ENCODE peak calls at places on chromosomes 13 and 19, in five cellular contexts. One of them, this sample, is unnamed.
A peak's percentile ranks its signal among the peaks of the same experiment; 100 is the strongest.

GRCh38 chr13:83895994-83896580 is 13.8 kb upstream of the SLITRK1 start:
- DNase-seq in ovary: no peak
- DNase-seq in upper lobe of left lung: no peak
- DNase-seq in SK-N-SH: no peak
- DNase-seq in suprapubic skin: no peak
- DNase-seq in this sample: no peak

GRCh38 chr19:4916292-4917082 is 7.2 kb downstream of the UHRF1 start:
- DNase-seq in suprapubic skin: no peak
- DNase-seq in SK-N-SH: no peak
- DNase-seq in upper lobe of left lung: peak; percentile 85
- DNase-seq in ovary: no peak
- DNase-seq in this sample: no peak

GRCh38 chr19:5996598-5997320 is 18.8 kb upstream of the RANBP3 start:
- DNase-seq in suprapubic skin: no peak
- DNase-seq in ovary: peak; percentile 82
- DNase-seq in upper lobe of left lung: no peak
- DNase-seq in SK-N-SH: no peak
- DNase-seq in this sample: no peak

GRCh38 chr19:15587663-15588062 is 27.4 kb upstream of the CYP4F8 start:
- DNase-seq in upper lobe of left lung: no peak
- DNase-seq in SK-N-SH: no peak
- DNase-seq in suprapubic skin: peak; percentile 45
- DNase-seq in ovary: no peak
- DNase-seq in this sample: no peak

GRCh38 chr19:23145617-23146415 is 29.0 kb downstream of the ZNF730 start:
- DNase-seq in suprapubic skin: no peak
- DNase-seq in ovary: no peak
- DNase-seq in upper lobe of left lung: no peak
- DNase-seq in SK-N-SH: no peak
- DNase-seq in this sample: no peak

GRCh38 chr19:42270346-42271044 is 1.4 kb downstream of the CIC start:
- DNase-seq in ovary: peak; percentile 74
- DNase-seq in SK-N-SH: peak; percentile 49
- DNase-seq in suprapubic skin: peak; percentile 82
- DNase-seq in upper lobe of left lung: peak; percentile 79
- DNase-seq in this sample: peak; percentile 92

GRCh38 chr13:114161644-114162532 is 17.2 kb upstream of the CFAP97D2 start:
- DNase-seq in upper lobe of left lung: no peak
- DNase-seq in SK-N-SH: no peak
- DNase-seq in ovary: peak; percentile 64
- DNase-seq in suprapubic skin: no peak
- DNase-seq in this sample: no peak

GRCh38 chr13:58919551-58919950 is 1244.2 kb downstream of the DIAPH3 start:
- DNase-seq in suprapubic skin: no peak
- DNase-seq in upper lobe of left lung: no peak
- DNase-seq in SK-N-SH: no peak
- DNase-seq in ovary: no peak
- DNase-seq in this sample: no peak

GRCh38 chr13:43783820-43784219 is 3.0 kb downstream of the ENOX1 start:
- DNase-seq in SK-N-SH: peak; percentile 56
- DNase-seq in suprapubic skin: no peak
- DNase-seq in ovary: no peak
- DNase-seq in upper lobe of left lung: no peak
- DNase-seq in this sample: no peak

GRCh38 chr13:32811297-32811800 is 204.9 kb upstream of the KL start:
- DNase-seq in suprapubic skin: no peak
- DNase-seq in ovary: no peak
- DNase-seq in upper lobe of left lung: no peak
- DNase-seq in SK-N-SH: no peak
- DNase-seq in this sample: no peak

GRCh38 chr13:66200555-66200954 is 1029.6 kb downstream of the PCDH9 start:
- DNase-seq in suprapubic skin: no peak
- DNase-seq in ovary: no peak
- DNase-seq in upper lobe of left lung: no peak
- DNase-seq in SK-N-SH: no peak
- DNase-seq in this sample: no peak

GRCh38 chr19:28469544-28469943 is 743.4 kb downstream of the UQCRFS1 start:
- DNase-seq in upper lobe of left lung: no peak
- DNase-seq in suprapubic skin: no peak
- DNase-seq in ovary: no peak
- DNase-seq in SK-N-SH: no peak
- DNase-seq in this sample: no peak

GRCh38 chr13:110593430-110594130 is 21.8 kb upstream of the NAXD start:
- DNase-seq in upper lobe of left lung: no peak
- DNase-seq in SK-N-SH: peak; percentile 80
- DNase-seq in ovary: no peak
- DNase-seq in suprapubic skin: no peak
- DNase-seq in this sample: no peak

GRCh38 chr19:50980203-50980602 is 3.5 kb downstream of the KLK7 start:
- DNase-seq in upper lobe of left lung: no peak
- DNase-seq in suprapubic skin: no peak
- DNase-seq in SK-N-SH: no peak
- DNase-seq in ovary: no peak
- DNase-seq in this sample: peak; percentile 45

GRCh38 chr19:48780684-48781391 is 25.5 kb downstream of the FGF21 start:
- DNase-seq in upper lobe of left lung: no peak
- DNase-seq in suprapubic skin: no peak
- DNase-seq in SK-N-SH: no peak
- DNase-seq in ovary: peak; percentile 49
- DNase-seq in this sample: no peak

GRCh38 chr13:113653264-113654174 is 4.5 kb downstream of the ATP4B start:
- DNase-seq in ovary: peak; percentile 30
- DNase-seq in suprapubic skin: peak; percentile 48
- DNase-seq in upper lobe of left lung: peak; percentile 60
- DNase-seq in SK-N-SH: peak; percentile 61
- DNase-seq in this sample: peak; percentile 43

GRCh38 chr13:93226623-93227279 is at the start of gene GPC6:
- DNase-seq in upper lobe of left lung: peak; percentile 77
- DNase-seq in ovary: no peak
- DNase-seq in suprapubic skin: no peak
- DNase-seq in SK-N-SH: peak; percentile 80
- DNase-seq in this sample: peak; percentile 78

GRCh38 chr13:109776575-109776974 is 9.8 kb downstream of the IRS2 start:
- DNase-seq in ovary: no peak
- DNase-seq in SK-N-SH: no peak
- DNase-seq in suprapubic skin: no peak
- DNase-seq in upper lobe of left lung: no peak
- DNase-seq in this sample: no peak

GRCh38 chr13:19864018-19864338 is 529 bp upstream of the ZMYM5 start:
- DNase-seq in ovary: peak; percentile 88
- DNase-seq in upper lobe of left lung: peak; percentile 95
- DNase-seq in SK-N-SH: peak; percentile 75
- DNase-seq in suprapubic skin: peak; percentile 88
- DNase-seq in this sample: peak; percentile 83

GRCh38 chr19:31154021-31154420 is 195.2 kb downstream of the TSHZ3 start:
- DNase-seq in suprapubic skin: no peak
- DNase-seq in upper lobe of left lung: no peak
- DNase-seq in ovary: no peak
- DNase-seq in SK-N-SH: no peak
- DNase-seq in this sample: no peak

GRCh38 chr19:44653977-44654784 is 10.5 kb downstream of the PVR start:
- DNase-seq in ovary: peak; percentile 66
- DNase-seq in SK-N-SH: no peak
- DNase-seq in suprapubic skin: no peak
- DNase-seq in upper lobe of left lung: no peak
- DNase-seq in this sample: peak; percentile 77

GRCh38 chr13:43428545-43429287 is 358.1 kb downstream of the ENOX1 start:
- DNase-seq in upper lobe of left lung: no peak
- DNase-seq in SK-N-SH: no peak
- DNase-seq in suprapubic skin: no peak
- DNase-seq in ovary: no peak
- DNase-seq in this sample: no peak

GRCh38 chr13:23450340-23451046 is 17.0 kb upstream of the SACS start:
- DNase-seq in upper lobe of left lung: no peak
- DNase-seq in suprapubic skin: no peak
- DNase-seq in SK-N-SH: peak; percentile 74
- DNase-seq in ovary: no peak
- DNase-seq in this sample: no peak

GRCh38 chr19:3572855-3573161 is at the start of gene HMG20B:
- DNase-seq in ovary: no peak
- DNase-seq in suprapubic skin: no peak
- DNase-seq in SK-N-SH: no peak
- DNase-seq in upper lobe of left lung: no peak
- DNase-seq in this sample: no peak

GRCh38 chr19:708154-709141 is at the start of gene PALM:
- DNase-seq in upper lobe of left lung: peak; percentile 88
- DNase-seq in suprapubic skin: no peak
- DNase-seq in ovary: peak; percentile 74
- DNase-seq in SK-N-SH: peak; percentile 90
- DNase-seq in this sample: peak; percentile 74

GRCh38 chr13:112891477-112892401 is 77.3 kb upstream of the MCF2L start:
- DNase-seq in ovary: no peak
- DNase-seq in SK-N-SH: no peak
- DNase-seq in suprapubic skin: no peak
- DNase-seq in upper lobe of left lung: peak; percentile 76
- DNase-seq in this sample: no peak

GRCh38 chr19:31890230-31890629 is 455.2 kb upstream of the ZNF507 start:
- DNase-seq in SK-N-SH: no peak
- DNase-seq in suprapubic skin: no peak
- DNase-seq in ovary: peak; percentile 88
- DNase-seq in upper lobe of left lung: no peak
- DNase-seq in this sample: no peak

GRCh38 chr19:46844067-46844489 is 6.6 kb downstream of the AP2S1 start:
- DNase-seq in suprapubic skin: no peak
- DNase-seq in upper lobe of left lung: no peak
- DNase-seq in ovary: no peak
- DNase-seq in SK-N-SH: no peak
- DNase-seq in this sample: no peak

GRCh38 chr13:39209731-39210633 is 171.7 kb downstream of the NHLRC3 start:
- DNase-seq in SK-N-SH: no peak
- DNase-seq in upper lobe of left lung: no peak
- DNase-seq in ovary: no peak
- DNase-seq in suprapubic skin: no peak
- DNase-seq in this sample: no peak

GRCh38 chr13:27281420-27281819 is 10.8 kb downstream of the RASL11A start:
- DNase-seq in ovary: no peak
- DNase-seq in suprapubic skin: no peak
- DNase-seq in SK-N-SH: no peak
- DNase-seq in upper lobe of left lung: no peak
- DNase-seq in this sample: no peak

GRCh38 chr19:35577918-35578317 is 8.1 kb upstream of the PMIS2 start:
- DNase-seq in upper lobe of left lung: no peak
- DNase-seq in SK-N-SH: no peak
- DNase-seq in suprapubic skin: no peak
- DNase-seq in ovary: no peak
- DNase-seq in this sample: no peak

GRCh38 chr19:52735734-52736133 is 890 bp upstream of the ZNF611 start:
- DNase-seq in SK-N-SH: no peak
- DNase-seq in suprapubic skin: no peak
- DNase-seq in ovary: peak; percentile 64
- DNase-seq in upper lobe of left lung: peak; percentile 70
- DNase-seq in this sample: peak; percentile 85

GRCh38 chr19:5914946-5915781 is 1.1 kb downstream of the CAPS start:
- DNase-seq in SK-N-SH: no peak
- DNase-seq in ovary: no peak
- DNase-seq in suprapubic skin: no peak
- DNase-seq in upper lobe of left lung: peak; percentile 77
- DNase-seq in this sample: no peak

GRCh38 chr13:109274188-109274821 is 512.1 kb downstream of the IRS2 start:
- DNase-seq in suprapubic skin: no peak
- DNase-seq in SK-N-SH: no peak
- DNase-seq in upper lobe of left lung: no peak
- DNase-seq in ovary: no peak
- DNase-seq in this sample: no peak

GRCh38 chr13:85170372-85170771 is 628.8 kb downstream of the SLITRK6 start:
- DNase-seq in ovary: no peak
- DNase-seq in SK-N-SH: no peak
- DNase-seq in upper lobe of left lung: no peak
- DNase-seq in suprapubic skin: no peak
- DNase-seq in this sample: no peak

GRCh38 chr19:38224014-38224862 is at the start of gene DPF1:
- DNase-seq in suprapubic skin: no peak
- DNase-seq in SK-N-SH: peak; percentile 99
- DNase-seq in ovary: no peak
- DNase-seq in upper lobe of left lung: peak; percentile 91
- DNase-seq in this sample: no peak

GRCh38 chr19:5767949-5768348 is 16.6 kb downstream of the PRR22 start:
- DNase-seq in SK-N-SH: no peak
- DNase-seq in suprapubic skin: no peak
- DNase-seq in upper lobe of left lung: no peak
- DNase-seq in ovary: no peak
- DNase-seq in this sample: no peak

GRCh38 chr13:34155931-34156607 is 338.1 kb downstream of the RFC3 start:
- DNase-seq in SK-N-SH: no peak
- DNase-seq in upper lobe of left lung: no peak
- DNase-seq in suprapubic skin: no peak
- DNase-seq in ovary: no peak
- DNase-seq in this sample: no peak
- TF ChIP-seq EP300 in SK-N-SH: peak; percentile 62
- TF ChIP-seq EP300 in upper lobe of left lung: no peak
- TF ChIP-seq EP300 in suprapubic skin: no peak
- TF ChIP-seq EP300 in ovary: no peak
- TF ChIP-seq EP300 in this sample: no peak

DNA sequence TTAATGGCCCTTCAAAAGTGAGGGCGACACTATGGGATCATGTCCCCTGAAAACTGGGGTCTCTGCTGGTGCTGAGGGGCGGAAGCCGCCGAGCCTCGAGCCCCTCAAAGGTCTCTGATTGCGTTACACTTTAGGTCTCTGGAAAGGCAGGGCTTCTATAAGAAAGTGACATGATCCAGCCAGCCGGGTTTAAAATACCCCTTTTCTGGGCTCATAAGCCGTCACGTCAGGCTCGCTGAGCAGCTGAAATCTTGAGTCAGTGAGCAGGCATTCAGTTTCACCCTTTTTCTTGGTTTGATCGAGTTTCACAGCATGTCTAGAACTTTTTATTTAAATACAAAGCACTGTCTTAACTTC is 600 bp upstream of the HMGB1 start:
- DNase-seq in ovary: no peak
- DNase-seq in SK-N-SH: no peak
- DNase-seq in suprapubic skin: no peak
- DNase-seq in upper lobe of left lung: no peak
- DNase-seq in this sample: no peak
- H3K4me3 ChIP-seq in ovary: no peak overlapping the region
- H3K4me3 ChIP-seq in SK-N-SH: peak overlapping the region; percentile 92
- H3K4me3 ChIP-seq in suprapubic skin: peak overlapping the region; percentile 80
- H3K4me3 ChIP-seq in upper lobe of left lung: no peak overlapping the region
- H3K4me3 ChIP-seq in this sample: peak overlapping the region; percentile 96

GRCh38 chr19:18507727-18508440 is 14.0 kb downstream of the ELL start:
- DNase-seq in ovary: no peak
- DNase-seq in suprapubic skin: no peak
- DNase-seq in upper lobe of left lung: no peak
- DNase-seq in SK-N-SH: no peak
- DNase-seq in this sample: peak; percentile 83
- H3K4me1 ChIP-seq in ovary: peaks cover 48% of the 10 kb centered on the region
- H3K4me1 ChIP-seq in suprapubic skin: peaks cover 71% of the 10 kb centered on the region
- H3K4me1 ChIP-seq in upper lobe of left lung: peaks cover 63% of the 10 kb centered on the region
- H3K4me1 ChIP-seq in SK-N-SH: no peaks in the 10 kb centered on the region
- H3K4me1 ChIP-seq in this sample: no peaks in the 10 kb centered on the region

GRCh38 chr19:58386576-58387337 is at the start of gene RPS5:
- DNase-seq in suprapubic skin: peak; percentile 98
- DNase-seq in ovary: peak; percentile 96
- DNase-seq in upper lobe of left lung: peak; percentile 96
- DNase-seq in SK-N-SH: peak; percentile 98
- DNase-seq in this sample: peak; percentile 98
- TF ChIP-seq EP300 in suprapubic skin: no peak
- TF ChIP-seq EP300 in ovary: no peak
- TF ChIP-seq EP300 in upper lobe of left lung: no peak
- TF ChIP-seq EP300 in SK-N-SH: no peak
- TF ChIP-seq EP300 in this sample: no peak